ENCODE peak calls at places on chromosomes 1 and 21, in eight cellular contexts. One of them, this sample, is unnamed.
A peak's percentile ranks its signal among the peaks of the same experiment; 100 is the strongest.

GRCh38 chr1:67564193-67564592 is 120.8 kb upstream of the GADD45A start:
- DNase-seq in non-pigmented ciliary epithelial cell: no peak
- DNase-seq in NCI-H1092 treated with DMSO at 0.1 percent for 48 hours: no peak
- DNase-seq in T-helper 2 cell: no peak
- DNase-seq in endodermal cell: no peak
- DNase-seq in COR-L47: no peak
- DNase-seq in coronary artery: peak; percentile 78
- DNase-seq in substantia nigra: no peak
- DNase-seq in this sample: no peak

GRCh38 chr1:175514309-175515001 is 228.9 kb downstream of the TNR start:
- DNase-seq in non-pigmented ciliary epithelial cell: peak; percentile 48
- DNase-seq in NCI-H1092 treated with DMSO at 0.1 percent for 48 hours: no peak
- DNase-seq in T-helper 2 cell: no peak
- DNase-seq in endodermal cell: no peak
- DNase-seq in COR-L47: no peak
- DNase-seq in coronary artery: peak; percentile 52
- DNase-seq in substantia nigra: no peak
- DNase-seq in this sample: no peak

GRCh38 chr1:243269461-243269801 is 13.6 kb downstream of the SDCCAG8 start:
- DNase-seq in non-pigmented ciliary epithelial cell: no peak
- DNase-seq in NCI-H1092 treated with DMSO at 0.1 percent for 48 hours: no peak
- DNase-seq in T-helper 2 cell: no peak
- DNase-seq in endodermal cell: no peak
- DNase-seq in COR-L47: no peak
- DNase-seq in coronary artery: no peak
- DNase-seq in substantia nigra: no peak
- DNase-seq in this sample: no peak

GRCh38 chr1:43834280-43835140 is 99.1 kb upstream of the ARTN start:
- DNase-seq in non-pigmented ciliary epithelial cell: peak; percentile 76
- DNase-seq in NCI-H1092 treated with DMSO at 0.1 percent for 48 hours: no peak
- DNase-seq in T-helper 2 cell: no peak
- DNase-seq in endodermal cell: no peak
- DNase-seq in COR-L47: no peak
- DNase-seq in coronary artery: no peak
- DNase-seq in substantia nigra: no peak
- DNase-seq in this sample: no peak

GRCh38 chr1:37325509-37326437 is 148.6 kb upstream of the ZC3H12A start:
- DNase-seq in non-pigmented ciliary epithelial cell: no peak
- DNase-seq in NCI-H1092 treated with DMSO at 0.1 percent for 48 hours: no peak
- DNase-seq in T-helper 2 cell: no peak
- DNase-seq in endodermal cell: peak; percentile 65
- DNase-seq in COR-L47: no peak
- DNase-seq in coronary artery: no peak
- DNase-seq in substantia nigra: no peak
- DNase-seq in this sample: no peak

GRCh38 chr1:185934476-185935189 is 200.4 kb downstream of the HMCN1 start:
- DNase-seq in non-pigmented ciliary epithelial cell: no peak
- DNase-seq in NCI-H1092 treated with DMSO at 0.1 percent for 48 hours: no peak
- DNase-seq in T-helper 2 cell: no peak
- DNase-seq in endodermal cell: no peak
- DNase-seq in COR-L47: no peak
- DNase-seq in coronary artery: no peak
- DNase-seq in substantia nigra: no peak
- DNase-seq in this sample: no peak

GRCh38 chr1:67559222-67559700 is 125.7 kb upstream of the GADD45A start:
- DNase-seq in non-pigmented ciliary epithelial cell: no peak
- DNase-seq in NCI-H1092 treated with DMSO at 0.1 percent for 48 hours: no peak
- DNase-seq in T-helper 2 cell: no peak
- DNase-seq in endodermal cell: peak; percentile 56
- DNase-seq in COR-L47: no peak
- DNase-seq in coronary artery: peak; percentile 84
- DNase-seq in substantia nigra: no peak
- DNase-seq in this sample: no peak

GRCh38 chr1:115302390-115302961 is 35.6 kb downstream of the NGF start:
- DNase-seq in non-pigmented ciliary epithelial cell: peak; percentile 60
- DNase-seq in NCI-H1092 treated with DMSO at 0.1 percent for 48 hours: no peak
- DNase-seq in T-helper 2 cell: no peak
- DNase-seq in endodermal cell: peak; percentile 51
- DNase-seq in COR-L47: no peak
- DNase-seq in coronary artery: no peak
- DNase-seq in substantia nigra: no peak
- DNase-seq in this sample: no peak

GRCh38 chr21:28402616-28402989 is 590.1 kb downstream of the LTN1 start:
- DNase-seq in non-pigmented ciliary epithelial cell: no peak
- DNase-seq in NCI-H1092 treated with DMSO at 0.1 percent for 48 hours: no peak
- DNase-seq in T-helper 2 cell: no peak
- DNase-seq in endodermal cell: no peak
- DNase-seq in COR-L47: no peak
- DNase-seq in coronary artery: no peak
- DNase-seq in substantia nigra: no peak
- DNase-seq in this sample: no peak

GRCh38 chr1:68479501-68479900 is 17.4 kb downstream of the DEPDC1 start:
- DNase-seq in non-pigmented ciliary epithelial cell: no peak
- DNase-seq in NCI-H1092 treated with DMSO at 0.1 percent for 48 hours: no peak
- DNase-seq in T-helper 2 cell: no peak
- DNase-seq in endodermal cell: no peak
- DNase-seq in COR-L47: no peak
- DNase-seq in coronary artery: no peak
- DNase-seq in substantia nigra: no peak
- DNase-seq in this sample: no peak

GRCh38 chr1:14777516-14778506 is 179.3 kb downstream of the KAZN start:
- DNase-seq in non-pigmented ciliary epithelial cell: no peak
- DNase-seq in NCI-H1092 treated with DMSO at 0.1 percent for 48 hours: no peak
- DNase-seq in T-helper 2 cell: no peak
- DNase-seq in endodermal cell: no peak
- DNase-seq in COR-L47: no peak
- DNase-seq in coronary artery: no peak
- DNase-seq in substantia nigra: no peak
- DNase-seq in this sample: no peak

GRCh38 chr1:33152685-33153432 is 29.0 kb downstream of the TRIM62 start:
- DNase-seq in non-pigmented ciliary epithelial cell: no peak
- DNase-seq in NCI-H1092 treated with DMSO at 0.1 percent for 48 hours: peak; percentile 81
- DNase-seq in T-helper 2 cell: no peak
- DNase-seq in endodermal cell: peak; percentile 92
- DNase-seq in COR-L47: no peak
- DNase-seq in coronary artery: peak; percentile 88
- DNase-seq in substantia nigra: peak; percentile 64
- DNase-seq in this sample: no peak

GRCh38 chr1:8554956-8555534 is 237.1 kb downstream of the SLC45A1 start:
- DNase-seq in non-pigmented ciliary epithelial cell: no peak
- DNase-seq in NCI-H1092 treated with DMSO at 0.1 percent for 48 hours: no peak
- DNase-seq in T-helper 2 cell: no peak
- DNase-seq in endodermal cell: no peak
- DNase-seq in COR-L47: no peak
- DNase-seq in coronary artery: no peak
- DNase-seq in substantia nigra: peak; percentile 26
- DNase-seq in this sample: no peak

GRCh38 chr1:94884101-94884875 is 42.6 kb downstream of the CNN3 start:
- DNase-seq in non-pigmented ciliary epithelial cell: no peak
- DNase-seq in NCI-H1092 treated with DMSO at 0.1 percent for 48 hours: peak; percentile 68
- DNase-seq in T-helper 2 cell: no peak
- DNase-seq in endodermal cell: peak; percentile 91
- DNase-seq in COR-L47: peak; percentile 34
- DNase-seq in coronary artery: no peak
- DNase-seq in substantia nigra: no peak
- DNase-seq in this sample: no peak

GRCh38 chr1:19222573-19222972 is 12.5 kb upstream of the UBR4 start:
- DNase-seq in non-pigmented ciliary epithelial cell: no peak
- DNase-seq in NCI-H1092 treated with DMSO at 0.1 percent for 48 hours: no peak
- DNase-seq in T-helper 2 cell: no peak
- DNase-seq in endodermal cell: no peak
- DNase-seq in COR-L47: no peak
- DNase-seq in coronary artery: no peak
- DNase-seq in substantia nigra: no peak
- DNase-seq in this sample: no peak

GRCh38 chr1:35361638-35362037 is 93.1 kb downstream of the ZMYM4 start:
- DNase-seq in non-pigmented ciliary epithelial cell: no peak
- DNase-seq in NCI-H1092 treated with DMSO at 0.1 percent for 48 hours: no peak
- DNase-seq in T-helper 2 cell: no peak
- DNase-seq in endodermal cell: no peak
- DNase-seq in COR-L47: no peak
- DNase-seq in coronary artery: no peak
- DNase-seq in substantia nigra: no peak
- DNase-seq in this sample: no peak